ENCODE peak calls at places on chromosome 18, in six cellular contexts. O, A, V, R, D and L are unnamed samples.

GRCh38 chr18:61870151-61870550 is 22.7 kb downstream of the RNF152 start:
- DNase-seq in O (no peak), A (no peak), V (peak; percentile 86), R (no peak), D (no peak), L (no peak)

GRCh38 chr18:54906636-54907180 is 52.6 kb downstream of the CCDC68 start:
- DNase-seq in O (no peak), A (no peak), V (peak; percentile 18), R (no peak), D (no peak), L (no peak)

GRCh38 chr18:55421612-55422381 is 166.2 kb downstream of the TCF4 start:
- DNase-seq in O (no peak), A (no peak), V (peak; percentile 30), R (no peak), D (no peak), L (no peak)

GRCh38 chr18:58456625-58457024 is 172.3 kb downstream of the ALPK2 start:
- DNase-seq in O (no peak), A (no peak), V (no peak), R (no peak), D (no peak), L (no peak)

GRCh38 chr18:7946724-7947377 is 379.7 kb downstream of the PTPRM start:
- DNase-seq in O (no peak), A (no peak), V (peak; percentile 76), R (no peak), D (no peak), L (no peak)

GRCh38 chr18:9055185-9055584 is 47.3 kb upstream of the NDUFV2 start:
- DNase-seq in O (peak; percentile 86), A (no peak), V (peak; percentile 87), R (no peak), D (no peak), L (peak; percentile 40)

GRCh38 chr18:45119888-45120287 is 439.2 kb downstream of the SETBP1 start:
- DNase-seq in O (no peak), A (peak; percentile 49), V (no peak), R (no peak), D (no peak), L (no peak)

GRCh38 chr18:30971338-30971956 is 71.1 kb downstream of the DSC3 start:
- DNase-seq in O (no peak), A (no peak), V (peak; percentile 75), R (no peak), D (no peak), L (no peak)

GRCh38 chr18:33421225-33421624 is 19.3 kb downstream of the CCDC178 start:
- DNase-seq in O (no peak), A (no peak), V (no peak), R (no peak), D (no peak), L (no peak)

GRCh38 chr18:58624011-58624410 is 4.9 kb downstream of the ALPK2 start:
- DNase-seq in O (no peak), A (no peak), V (no peak), R (no peak), D (no peak), L (no peak)

GRCh38 chr18:37567061-37567993 is 1.7 kb upstream of the CELF4 start:
- DNase-seq in O (no peak), A (no peak), V (peak; percentile 15), R (no peak), D (peak; percentile 53), L (no peak)

GRCh38 chr18:24189007-24189528 is 50.2 kb downstream of the CABYR start:
- DNase-seq in O (no peak), A (no peak), V (peak; percentile 38), R (no peak), D (no peak), L (no peak)

GRCh38 chr18:1848716-1849115 is 722.6 kb downstream of the METTL4 start:
- DNase-seq in O (no peak), A (no peak), V (no peak), R (no peak), D (no peak), L (peak; percentile 28)

GRCh38 chr18:60624207-60624606 is 251.6 kb upstream of the MC4R start:
- DNase-seq in O (no peak), A (no peak), V (no peak), R (no peak), D (no peak), L (no peak)

GRCh38 chr18:24000613-24001490 is 13.7 kb upstream of the TTC39C start:
- DNase-seq in O (no peak), A (no peak), V (no peak), R (peak; percentile 54), D (no peak), L (no peak)

GRCh38 chr18:36663312-36663711 is 165.5 kb downstream of the TPGS2 start:
- DNase-seq in O (no peak), A (no peak), V (peak; percentile 27), R (no peak), D (no peak), L (no peak)

GRCh38 chr18:72727038-72727690 is 140.6 kb downstream of the NETO1 start:
- DNase-seq in O (no peak), A (no peak), V (peak; percentile 2), R (no peak), D (no peak), L (no peak)

GRCh38 chr18:38923136-38923535 is 1357.5 kb upstream of the CELF4 start:
- DNase-seq in O (no peak), A (no peak), V (no peak), R (no peak), D (no peak), L (no peak)

GRCh38 chr18:74115046-74115445 is 32.6 kb downstream of the FBXO15 start:
- DNase-seq in O (no peak), A (no peak), V (peak; percentile 52), R (no peak), D (no peak), L (peak; percentile 18)

GRCh38 chr18:47912343-47912742 is 18.1 kb downstream of the SMAD2 start:
- DNase-seq in O (no peak), A (no peak), V (peak; percentile 23), R (no peak), D (no peak), L (no peak)

GRCh38 chr18:43869451-43870008 is 592.2 kb upstream of the SYT4 start:
- DNase-seq in O (no peak), A (no peak), V (peak; percentile 86), R (no peak), D (no peak), L (peak; percentile 40)

GRCh38 chr18:57943723-57944122 is 100.3 kb upstream of the NEDD4L start:
- DNase-seq in O (no peak), A (no peak), V (peak; percentile 57), R (no peak), D (no peak), L (no peak)

GRCh38 chr18:832085-832681 is 20.1 kb upstream of the YES1 start:
- DNase-seq in O (no peak), A (peak; percentile 56), V (no peak), R (no peak), D (no peak), L (no peak)

GRCh38 chr18:47756364-47757016 is 174.0 kb downstream of the SMAD2 start:
- DNase-seq in O (peak; percentile 14), A (peak; percentile 84), V (peak; percentile 80), R (no peak), D (peak; percentile 79), L (no peak)

GRCh38 chr18:58590231-58590630 is 38.7 kb downstream of the ALPK2 start:
- DNase-seq in O (no peak), A (no peak), V (peak; percentile 84), R (no peak), D (no peak), L (no peak)

GRCh38 chr18:70382032-70382431 is 93.2 kb downstream of the SOCS6 start:
- DNase-seq in O (no peak), A (no peak), V (no peak), R (no peak), D (no peak), L (no peak)

GRCh38 chr18:74310411-74310810 is 5.2 kb upstream of the C18orf63 start:
- DNase-seq in O (no peak), A (no peak), V (peak; percentile 34), R (no peak), D (no peak), L (no peak)

GRCh38 chr18:55509631-55510372 is 78.2 kb downstream of the TCF4 start:
- DNase-seq in O (no peak), A (no peak), V (peak; percentile 62), R (no peak), D (no peak), L (peak; percentile 38)

GRCh38 chr18:59696311-59697235 is 650 bp downstream of the CCBE1 start:
- DNase-seq in O (no peak), A (peak; percentile 57), V (peak; percentile 69), R (no peak), D (no peak), L (no peak)

GRCh38 chr18:78703297-78703696 is 276.3 kb upstream of the SALL3 start:
- DNase-seq in O (no peak), A (no peak), V (no peak), R (no peak), D (no peak), L (no peak)

GRCh38 chr18:41357708-41358107 is 597.3 kb upstream of the PIK3C3 start:
- DNase-seq in O (no peak), A (no peak), V (no peak), R (no peak), D (no peak), L (no peak)

GRCh38 chr18:12996661-12997292 is 5.6 kb downstream of the CEP192 start:
- DNase-seq in O (no peak), A (no peak), V (no peak), R (no peak), D (no peak), L (no peak)
- H3K4me3 ChIP-seq in O (no peak overlapping the region), A (no peak overlapping the region), V (no peak overlapping the region), R (no peak overlapping the region), D (no peak overlapping the region), L (no peak overlapping the region)

DNA sequence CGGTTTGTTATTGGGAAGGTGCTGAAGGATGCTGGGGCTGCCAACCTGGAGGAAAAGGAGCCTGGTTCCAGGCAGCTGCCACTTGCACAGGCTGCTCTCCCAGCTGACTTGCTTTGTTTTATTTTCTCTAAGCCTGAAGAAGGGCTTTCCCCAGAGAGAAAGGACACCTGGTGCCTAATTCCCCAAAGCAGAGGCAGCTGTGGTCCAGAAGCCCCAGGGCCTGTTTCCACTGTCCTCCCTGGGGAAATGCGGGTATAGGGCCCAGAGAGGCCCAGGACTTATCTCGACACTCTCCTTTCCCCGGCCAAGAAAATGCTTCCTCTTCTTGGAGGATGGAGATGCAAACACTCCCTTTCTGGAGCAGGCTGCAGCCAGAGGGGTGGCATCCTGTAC is 30.1 kb downstream of the INO80C start:
- DNase-seq in O (no peak), A (no peak), V (no peak), R (no peak), D (no peak), L (no peak)
- H3K4me3 ChIP-seq in O (no peak overlapping the region), A (no peak overlapping the region), V (no peak overlapping the region), R (no peak overlapping the region), D (no peak overlapping the region), L (no peak overlapping the region)

DNA sequence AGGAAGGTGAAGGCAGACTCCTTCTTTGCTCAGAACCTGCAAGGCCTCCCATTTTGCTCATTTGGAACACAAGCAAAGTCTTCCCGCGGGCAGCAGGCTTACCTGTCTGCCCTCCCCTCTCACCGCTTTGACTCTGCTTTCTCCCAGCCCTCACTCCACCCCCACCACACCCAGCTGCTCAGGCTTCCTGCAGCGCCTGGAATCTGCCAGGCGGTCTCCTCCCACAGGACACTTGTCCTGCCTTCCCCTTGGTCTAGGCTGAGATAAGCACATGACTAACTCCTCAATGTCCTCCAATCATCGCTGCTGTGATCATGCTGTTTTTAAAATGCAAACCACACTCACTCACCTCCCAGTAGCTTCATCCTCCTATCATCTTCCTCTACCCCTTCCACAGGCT is 430.0 kb downstream of the ZNF516 start:
- DNase-seq in O (no peak), A (no peak), V (no peak), R (no peak), D (no peak), L (no peak)
- H3K4me3 ChIP-seq in O (no peak overlapping the region), A (no peak overlapping the region), V (no peak overlapping the region), R (no peak overlapping the region), D (no peak overlapping the region), L (no peak overlapping the region)

GRCh38 chr18:3604626-3605408 is 154.8 kb downstream of the TGIF1 start:
- DNase-seq in O (peak; percentile 98), A (no peak), V (peak; percentile 93), R (no peak), D (no peak), L (peak; percentile 84)
- H3K4me3 ChIP-seq in O (peak overlapping the region; percentile 11), A (no peak overlapping the region), V (peak overlapping the region; percentile 79), R (peak overlapping the region; percentile 57), D (peak overlapping the region; percentile 37), L (peak overlapping the region; percentile 78)